ENCODE peak calls at places on chromosomes 4 and X, in six cellular contexts. U is fibroblast of mammary gland, L is WERI-Rb-1, T is IMR-90, B is sigmoid colon, K is neural progenitor cell. W is an unnamed sample.

GRCh38 chrX:140712413-140713173 is 3.0 kb downstream of the LINC00632 start:
- DNase-seq in U (no peak), L (no peak), T (peak), B (peak), K (peak), W (no peak)

GRCh38 chr4:124631760-124632159 is 80.8 kb downstream of the ANKRD50 start:
- DNase-seq in U (peak), L (no peak), T (peak), B (no peak), K (no peak), W (peak)

GRCh38 chr4:174036563-174036962 is 246.9 kb downstream of the FBXO8 start:
- DNase-seq in U (no peak), L (no peak), T (no peak), B (no peak), K (no peak), W (no peak)

GRCh38 chr4:145935253-145936141 is 3.1 kb downstream of the ZNF827 start:
- DNase-seq in U (peak), L (peak), T (no peak), B (no peak), K (peak), W (peak)

GRCh38 chrX:7941390-7942042 is 14.3 kb upstream of the PNPLA4 start:
- DNase-seq in U (peak), L (peak), T (peak), B (no peak), K (peak), W (no peak)

GRCh38 chr4:3481113-3481531 is 18.0 kb downstream of the DOK7 start:
- DNase-seq in U (no peak), L (no peak), T (no peak), B (no peak), K (peak), W (no peak)

GRCh38 chr4:76116821-76117220 is 31.4 kb downstream of the NUP54 start:
- DNase-seq in U (no peak), L (no peak), T (no peak), B (no peak), K (no peak), W (no peak)

GRCh38 chrX:41526925-41527324 is 79.8 kb downstream of the NYX start:
- DNase-seq in U (peak), L (no peak), T (peak), B (no peak), K (no peak), W (peak)

GRCh38 chrX:107710617-107711391 is 64.8 kb downstream of the TSC22D3 start:
- DNase-seq in U (peak), L (no peak), T (peak), B (peak), K (peak), W (peak)

GRCh38 chr4:121800961-121801714 is at the start of gene EXOSC9:
- DNase-seq in U (peak), L (peak), T (peak), B (peak), K (peak), W (peak)

GRCh38 chr4:61397174-61397573 is 197.0 kb downstream of the ADGRL3 start:
- DNase-seq in U (peak), L (no peak), T (peak), B (no peak), K (no peak), W (no peak)

GRCh38 chr4:3331511-3332394 is 38.9 kb downstream of the RGS12 start:
- DNase-seq in U (no peak), L (no peak), T (no peak), B (no peak), K (no peak), W (no peak)

GRCh38 chr4:5292091-5292490 is 240.8 kb downstream of the STK32B start:
- DNase-seq in U (no peak), L (no peak), T (no peak), B (no peak), K (no peak), W (no peak)

GRCh38 chr4:158766419-158767044 is 2.3 kb upstream of the FNIP2 start:
- DNase-seq in U (no peak), L (no peak), T (no peak), B (no peak), K (no peak), W (no peak)

GRCh38 chr4:140568507-140569306 is at the start of gene UCP1:
- DNase-seq in U (no peak), L (peak), T (no peak), B (no peak), K (peak), W (no peak)

GRCh38 chr4:103032575-103032974 is 13.1 kb upstream of the SLC9B1 start:
- DNase-seq in U (peak), L (peak), T (peak), B (no peak), K (peak), W (no peak)

GRCh38 chrX:116009871-116010710 is 160.5 kb upstream of the AGTR2 start:
- DNase-seq in U (no peak), L (no peak), T (no peak), B (no peak), K (no peak), W (no peak)

GRCh38 chr4:1984406-1985191 is 24.2 kb downstream of the NELFA start:
- DNase-seq in U (no peak), L (no peak), T (no peak), B (no peak), K (no peak), W (no peak)

GRCh38 chrX:107123750-107124149 is 5.1 kb upstream of the RBM41 start:
- DNase-seq in U (peak), L (no peak), T (no peak), B (no peak), K (no peak), W (no peak)

GRCh38 chrX:48466696-48467095 is 3.4 kb downstream of the SLC38A5 start:
- DNase-seq in U (no peak), L (peak), T (no peak), B (no peak), K (no peak), W (no peak)

GRCh38 chr4:156322592-156322991 is 368.9 kb upstream of the CTSO start:
- DNase-seq in U (peak), L (no peak), T (peak), B (no peak), K (no peak), W (no peak)

GRCh38 chr4:76801621-76802545 is 96.1 kb downstream of the SOWAHB start:
- DNase-seq in U (no peak), L (no peak), T (no peak), B (no peak), K (peak), W (no peak)

GRCh38 chr4:139454646-139455045 is 725 bp downstream of the RAB33B start:
- DNase-seq in U (peak), L (no peak), T (no peak), B (no peak), K (no peak), W (no peak)

GRCh38 chrX:130523460-130524394 is 121.9 kb downstream of the RBMX2 start:
- DNase-seq in U (peak), L (peak), T (no peak), B (no peak), K (peak), W (peak)

GRCh38 chrX:96140796-96141195 is 543.8 kb upstream of the DIAPH2 start:
- DNase-seq in U (no peak), L (no peak), T (no peak), B (no peak), K (no peak), W (no peak)

GRCh38 chr4:28966982-28967381 is 1753.2 kb upstream of the PCDH7 start:
- DNase-seq in U (peak), L (no peak), T (peak), B (no peak), K (no peak), W (no peak)

GRCh38 chr4:12697970-12698369 is 786.2 kb downstream of the RAB28 start:
- DNase-seq in U (no peak), L (no peak), T (no peak), B (no peak), K (no peak), W (no peak)

GRCh38 chr4:140609548-140610425 is 41.0 kb upstream of the UCP1 start:
- DNase-seq in U (peak), L (no peak), T (peak), B (no peak), K (peak), W (no peak)

GRCh38 chrX:327660-328126 is 9.1 kb upstream of the GTPBP6 start:
- DNase-seq in U (no peak), L (no peak), T (no peak), B (peak), K (no peak), W (no peak)

GRCh38 chrX:132488092-132488749 is 617 bp downstream of the MBNL3 start:
- DNase-seq in U (peak), L (no peak), T (peak), B (no peak), K (no peak), W (no peak)

GRCh38 chrX:53190363-53190960 is 34.5 kb downstream of the KDM5C start:
- DNase-seq in U (peak), L (peak), T (no peak), B (no peak), K (peak), W (no peak)

GRCh38 chr4:187184513-187184912 is 460.9 kb upstream of the FAT1 start:
- DNase-seq in U (no peak), L (no peak), T (no peak), B (no peak), K (peak), W (no peak)

GRCh38 chr4:169612869-169613859 is 781 bp upstream of the NEK1 start:
- DNase-seq in U (peak), L (peak), T (peak), B (peak), K (peak), W (peak)

GRCh38 chr4:41203169-41203568 is 11.2 kb downstream of the APBB2 start:
- DNase-seq in U (peak), L (no peak), T (peak), B (no peak), K (no peak), W (no peak)

GRCh38 chrX:43963726-43964125 is 9.5 kb downstream of the NDP start:
- DNase-seq in U (no peak), L (no peak), T (no peak), B (no peak), K (no peak), W (no peak)
- H3K4me3 ChIP-seq in U (no peak), L (no peak), T (no peak), B (no peak), K (no peak), W (no peak)

GRCh38 chr4:71189471-71189870 is 149.3 kb upstream of the SLC4A4 start:
- DNase-seq in U (no peak), L (no peak), T (peak), B (no peak), K (no peak), W (no peak)

GRCh38 chr4:71186566-71187398 is 152.0 kb upstream of the SLC4A4 start:
- DNase-seq in U (no peak), L (peak), T (peak), B (peak), K (peak), W (no peak)

GRCh38 chr4:71187399-71188196 is 151.2 kb upstream of the SLC4A4 start:
- DNase-seq in U (no peak), L (no peak), T (peak), B (peak), K (peak), W (no peak)

GRCh38 chr4:71188951-71189350 is 149.9 kb upstream of the SLC4A4 start:
- DNase-seq in U (no peak), L (no peak), T (no peak), B (no peak), K (no peak), W (no peak)

GRCh38 chr4:71188197-71188625 is 150.6 kb upstream of the SLC4A4 start:
- DNase-seq in U (no peak), L (no peak), T (no peak), B (no peak), K (peak), W (no peak)
- H3K4me3 ChIP-seq in U (no peak), L (no peak), T (peak), B (peak), K (peak), W (no peak)

GRCh38 chr4:112979881-112980421 is 69.5 kb upstream of the ANK2 start:
- DNase-seq in U (no peak), L (no peak), T (no peak), B (no peak), K (peak), W (no peak)

GRCh38 chr4:112978691-112979472 is 70.6 kb upstream of the ANK2 start:
- DNase-seq in U (peak), L (no peak), T (peak), B (no peak), K (no peak), W (no peak)

DNA sequence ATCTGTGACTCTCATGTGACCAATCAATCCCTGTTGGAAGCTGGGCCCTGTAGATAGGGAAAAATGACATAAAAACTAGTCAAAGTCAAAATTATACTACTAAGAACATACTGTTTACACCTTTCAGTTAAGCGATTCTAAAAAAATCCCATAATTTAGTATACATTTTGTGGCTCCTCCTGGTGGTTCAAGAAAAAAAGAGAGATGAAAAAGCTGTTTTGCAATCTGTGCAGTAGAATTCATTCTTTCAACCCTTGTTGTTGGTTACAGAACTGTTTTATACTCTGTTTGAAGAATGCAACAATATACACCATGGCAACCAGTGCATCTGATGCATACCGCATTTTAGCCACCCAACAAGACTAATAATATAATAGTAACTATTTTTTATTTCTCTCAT is 66.8 kb upstream of the ANK2 start:
- DNase-seq in U (peak), L (no peak), T (no peak), B (no peak), K (no peak), W (no peak)
- H3K4me3 ChIP-seq in U (no peak), L (no peak), T (no peak), B (no peak), K (no peak), W (no peak)

GRCh38 chr4:87068591-87069021 is 133.8 kb downstream of the AFF1 start:
- DNase-seq in U (no peak), L (no peak), T (no peak), B (no peak), K (no peak), W (no peak)
- H3K4me3 ChIP-seq in U (no peak), L (no peak), T (no peak), B (peak), K (no peak), W (no peak)

DNA sequence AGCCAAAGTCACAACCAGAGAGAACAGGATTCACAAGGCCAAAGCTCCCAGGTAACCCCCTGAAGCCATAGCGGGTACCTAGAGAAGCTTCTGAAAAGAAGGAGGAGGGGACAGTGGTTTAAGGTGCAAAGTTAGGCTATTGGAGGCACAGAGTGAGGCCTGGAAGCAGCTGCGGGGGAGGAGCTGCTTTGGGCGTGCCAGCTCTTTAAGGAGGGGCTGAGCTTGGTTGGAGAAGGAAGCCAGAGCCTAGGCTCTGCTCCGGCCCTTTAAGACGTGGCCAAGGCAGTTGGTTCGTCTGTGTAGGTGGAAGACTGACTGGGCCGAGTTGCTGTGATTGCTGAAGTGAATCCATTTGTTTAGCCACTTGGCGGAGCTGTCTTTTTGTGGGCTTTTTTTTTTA is 1.5 kb downstream of the KLF8 start:
- DNase-seq in U (peak), L (no peak), T (no peak), B (peak), K (peak), W (no peak)
- H3K4me3 ChIP-seq in U (peak), L (no peak), T (no peak), B (peak), K (peak), W (no peak)

GRCh38 chr4:20431422-20432014 is 179.8 kb downstream of the SLIT2 start:
- DNase-seq in U (peak), L (no peak), T (no peak), B (no peak), K (peak), W (no peak)
- H3K4me3 ChIP-seq in U (peak), L (no peak), T (no peak), B (peak), K (peak), W (no peak)

DNA sequence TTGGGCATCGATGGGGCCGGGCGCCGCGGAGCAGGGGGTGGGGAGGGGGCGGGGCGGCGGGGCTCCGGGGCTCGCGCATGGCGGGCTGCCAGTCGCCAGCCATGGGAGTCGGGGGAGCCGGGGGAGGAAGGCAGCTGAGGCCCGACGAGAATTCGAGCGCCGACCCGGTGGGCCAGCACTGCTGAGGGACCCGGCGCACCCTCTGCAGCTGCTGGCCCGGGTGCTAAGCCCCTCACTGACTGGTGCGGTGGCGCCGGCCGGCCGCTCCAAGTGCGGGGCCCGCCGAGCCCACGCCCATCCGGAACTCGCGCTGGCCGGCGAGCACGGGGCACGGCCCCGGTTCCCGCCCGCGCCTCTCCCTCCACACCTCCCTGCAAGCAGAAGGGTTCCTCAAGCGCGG is 49.4 kb downstream of the GSX2 start:
- DNase-seq in U (no peak), L (no peak), T (no peak), B (no peak), K (no peak), W (no peak)
- H3K4me3 ChIP-seq in U (no peak), L (no peak), T (no peak), B (no peak), K (no peak), W (no peak)

DNA sequence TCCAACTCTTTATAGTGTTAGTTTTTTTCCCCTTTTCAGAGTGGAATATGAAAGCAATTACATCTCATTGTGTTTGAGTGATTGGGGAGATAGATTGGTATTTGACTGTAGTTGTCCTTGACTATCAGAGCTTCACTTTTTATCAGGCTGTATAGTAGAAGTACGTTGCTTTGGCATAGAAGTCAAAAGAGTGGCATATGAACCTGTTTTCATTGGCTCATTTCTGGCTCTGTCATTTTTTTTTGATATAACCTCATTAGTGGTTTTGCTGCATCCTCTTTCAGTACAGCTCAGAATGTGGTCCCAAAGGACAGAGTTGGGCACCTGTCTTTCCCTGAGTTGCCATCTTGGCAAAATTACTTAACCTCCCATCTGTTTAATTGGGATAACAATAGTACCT is 1.4 kb downstream of the TMA16 start:
- DNase-seq in U (peak), L (no peak), T (no peak), B (no peak), K (no peak), W (peak)
- H3K4me3 ChIP-seq in U (peak), L (peak), T (peak), B (peak), K (peak), W (peak)

DNA sequence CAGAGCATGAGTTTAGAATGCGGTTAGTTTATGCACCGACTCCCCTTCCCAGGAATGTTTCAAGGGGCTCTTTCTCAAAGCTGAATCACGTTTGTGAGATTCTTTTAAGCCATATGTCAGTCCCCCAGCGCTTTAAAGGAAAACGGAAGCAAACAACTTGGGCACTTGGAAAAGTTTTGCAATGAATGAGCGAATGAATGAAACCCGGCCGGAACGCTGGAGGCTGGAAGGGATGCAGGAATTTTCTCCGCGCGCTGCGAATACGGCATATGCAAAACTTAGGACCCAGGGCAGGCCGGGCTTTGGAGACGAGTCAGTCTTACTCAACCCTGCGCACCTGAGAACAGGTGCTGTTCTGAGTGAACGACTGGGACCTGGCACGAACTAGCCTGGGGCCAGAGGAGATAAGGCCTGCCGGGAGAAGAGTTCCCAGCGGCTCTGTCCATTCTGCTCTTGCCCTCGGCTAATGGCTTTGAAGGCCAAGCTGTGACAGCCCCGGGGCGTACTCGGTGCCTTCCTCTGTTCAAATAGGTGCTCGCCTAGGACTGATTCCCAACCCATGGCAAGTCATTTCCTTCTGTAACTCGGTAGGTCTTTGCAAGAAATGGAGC is 763 bp upstream of the NRK start:
- DNase-seq in U (no peak), L (no peak), T (peak), B (peak), K (peak), W (no peak)
- H3K4me3 ChIP-seq in U (no peak), L (no peak), T (peak), B (peak), K (peak), W (no peak)

DNA sequence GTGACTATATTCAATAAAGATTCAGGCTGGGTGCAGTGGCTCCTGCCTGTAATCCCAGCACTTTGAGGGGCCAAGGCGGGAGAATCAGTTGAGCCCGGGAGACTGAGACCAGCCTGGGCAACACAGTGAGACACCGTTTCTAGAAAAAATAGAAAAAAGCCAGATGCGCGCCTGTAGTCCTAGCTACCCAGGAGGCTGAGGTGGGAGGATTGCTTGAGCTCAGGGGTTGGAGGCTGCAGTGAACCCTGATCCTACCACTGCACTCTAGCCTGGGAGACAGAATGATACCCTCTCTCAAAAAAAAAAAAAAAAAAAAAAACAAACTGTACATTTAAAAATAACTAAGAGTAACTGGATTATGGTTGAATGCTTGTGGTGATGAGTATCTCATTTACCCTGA is 1.1 kb downstream of the NUDT6 start:
- DNase-seq in U (no peak), L (no peak), T (no peak), B (no peak), K (no peak), W (no peak)
- H3K4me3 ChIP-seq in U (peak), L (peak), T (no peak), B (peak), K (peak), W (peak)

W was measured in SJSA1.